ENCODE peak calls at places on chromosomes 13 and 19, in four cellular contexts. V is omental fat pad, D is heart right ventricle, R is A549. W is an unnamed sample.

GRCh38 chr19:48819366-48819816 is 8.6 kb upstream of the BCAT2 start:
- DNase-seq in V (peak), D (peak), R (peak), W (no peak)

GRCh38 chr13:23750383-23751121 is 138.6 kb downstream of the MIPEP start:
- DNase-seq in V (no peak), D (no peak), R (no peak), W (no peak)

GRCh38 chr13:27194895-27195764 is 23.5 kb upstream of the USP12 start:
- DNase-seq in V (no peak), D (no peak), R (peak), W (no peak)

GRCh38 chr13:79490846-79491245 is 9.9 kb downstream of the NDFIP2 start:
- DNase-seq in V (no peak), D (no peak), R (no peak), W (no peak)

GRCh38 chr13:27551563-27551962 is 68.8 kb downstream of the LNX2 start:
- DNase-seq in V (no peak), D (no peak), R (no peak), W (no peak)

GRCh38 chr19:41175825-41176734 is 16.9 kb upstream of the CYP2S1 start:
- DNase-seq in V (peak), D (no peak), R (peak), W (no peak)

GRCh38 chr13:108676620-108677019 is 47.2 kb downstream of the MYO16 start:
- DNase-seq in V (no peak), D (no peak), R (no peak), W (no peak)

GRCh38 chr13:97205971-97206370 is 16.2 kb upstream of the MBNL2 start:
- DNase-seq in V (no peak), D (no peak), R (peak), W (no peak)

GRCh38 chr13:97567510-97568243 is 133.7 kb downstream of the RAP2A start:
- DNase-seq in V (no peak), D (no peak), R (peak), W (no peak)

GRCh38 chr19:17021793-17022590 is 4.6 kb downstream of the CPAMD8 start:
- DNase-seq in V (no peak), D (no peak), R (no peak), W (no peak)

GRCh38 chr13:29901714-29902631 is 51.6 kb upstream of the UBL3 start:
- DNase-seq in V (no peak), D (no peak), R (peak), W (no peak)

GRCh38 chr19:17703823-17704463 is 15.3 kb upstream of the MAP1S start:
- DNase-seq in V (peak), D (peak), R (peak), W (no peak)

GRCh38 chr13:28059214-28059613 is 41.2 kb downstream of the FLT3 start:
- DNase-seq in V (no peak), D (no peak), R (peak), W (no peak)

GRCh38 chr19:10464456-10464855 is 38.7 kb downstream of the KEAP1 start:
- DNase-seq in V (no peak), D (no peak), R (no peak), W (no peak)

GRCh38 chr19:3459322-3459881 is 20.9 kb downstream of the SMIM24 start:
- DNase-seq in V (peak), D (peak), R (peak), W (no peak)

GRCh38 chr13:106532111-106532929 is 3.1 kb downstream of the EFNB2 start:
- DNase-seq in V (no peak), D (no peak), R (no peak), W (no peak)

GRCh38 chr13:37715606-37716015 is 117.0 kb upstream of the POSTN start:
- DNase-seq in V (no peak), D (no peak), R (peak), W (no peak)

GRCh38 chr13:74870865-74871264 is 611.1 kb downstream of the TBC1D4 start:
- DNase-seq in V (no peak), D (no peak), R (peak), W (no peak)

GRCh38 chr13:99614465-99614885 is 113.2 kb downstream of the TM9SF2 start:
- DNase-seq in V (no peak), D (no peak), R (peak), W (no peak)

GRCh38 chr13:90594694-90595093 is 752.8 kb upstream of the MIR17HG start:
- DNase-seq in V (no peak), D (no peak), R (peak), W (no peak)

GRCh38 chr19:37513397-37513796 is 6.7 kb downstream of the ZNF793 start:
- DNase-seq in V (no peak), D (no peak), R (no peak), W (no peak)

GRCh38 chr19:751501-752341 is 809 bp downstream of the MISP start:
- DNase-seq in V (no peak), D (no peak), R (peak), W (no peak)

GRCh38 chr19:14106840-14107239 is 10.7 kb downstream of the PRKACA start:
- DNase-seq in V (no peak), D (peak), R (no peak), W (no peak)

GRCh38 chr13:73618275-73618865 is 515.8 kb downstream of the KLF12 start:
- DNase-seq in V (no peak), D (no peak), R (peak), W (no peak)

GRCh38 chr19:44951179-44952159 is 3.7 kb upstream of the CLPTM1 start:
- DNase-seq in V (peak), D (peak), R (peak), W (peak)

GRCh38 chr19:23410155-23410554 is 14.9 kb upstream of the ZNF91 start:
- DNase-seq in V (no peak), D (no peak), R (no peak), W (no peak)

GRCh38 chr13:104799152-104799551 is 1732.9 kb upstream of the SLC10A2 start:
- DNase-seq in V (no peak), D (no peak), R (no peak), W (no peak)

GRCh38 chr19:39252458-39252857 is 3.8 kb upstream of the IFNL4 start:
- DNase-seq in V (no peak), D (no peak), R (no peak), W (no peak)

GRCh38 chr19:34675250-34675649 is 1.7 kb downstream of the SCGB2B2 start:
- DNase-seq in V (no peak), D (no peak), R (no peak), W (no peak)

GRCh38 chr13:27353166-27353583 is 71.2 kb upstream of the GTF3A start:
- DNase-seq in V (no peak), D (no peak), R (no peak), W (no peak)

GRCh38 chr19:8446055-8446709 is 1.4 kb downstream of the HNRNPM start:
- DNase-seq in V (no peak), D (no peak), R (no peak), W (no peak)

GRCh38 chr19:34559045-34559444 is 77.5 kb downstream of the WTIP start:
- DNase-seq in V (no peak), D (no peak), R (no peak), W (no peak)

GRCh38 chr19:43624933-43625332 is 5.5 kb upstream of the ZNF428 start:
- DNase-seq in V (peak), D (peak), R (peak), W (no peak)

GRCh38 chr19:10420444-10421239 is at the start of gene PDE4A:
- DNase-seq in V (no peak), D (no peak), R (peak), W (no peak)

GRCh38 chr19:16375936-16376185 is 51.2 kb downstream of the KLF2 start:
- DNase-seq in V (no peak), D (no peak), R (no peak), W (no peak)

GRCh38 chr13:67557118-67557517 is 327.0 kb upstream of the PCDH9 start:
- DNase-seq in V (no peak), D (no peak), R (no peak), W (no peak)
- TF ChIP-seq CTCF in V (no peak), D (no peak), R (no peak), W (no peak)

DNA sequence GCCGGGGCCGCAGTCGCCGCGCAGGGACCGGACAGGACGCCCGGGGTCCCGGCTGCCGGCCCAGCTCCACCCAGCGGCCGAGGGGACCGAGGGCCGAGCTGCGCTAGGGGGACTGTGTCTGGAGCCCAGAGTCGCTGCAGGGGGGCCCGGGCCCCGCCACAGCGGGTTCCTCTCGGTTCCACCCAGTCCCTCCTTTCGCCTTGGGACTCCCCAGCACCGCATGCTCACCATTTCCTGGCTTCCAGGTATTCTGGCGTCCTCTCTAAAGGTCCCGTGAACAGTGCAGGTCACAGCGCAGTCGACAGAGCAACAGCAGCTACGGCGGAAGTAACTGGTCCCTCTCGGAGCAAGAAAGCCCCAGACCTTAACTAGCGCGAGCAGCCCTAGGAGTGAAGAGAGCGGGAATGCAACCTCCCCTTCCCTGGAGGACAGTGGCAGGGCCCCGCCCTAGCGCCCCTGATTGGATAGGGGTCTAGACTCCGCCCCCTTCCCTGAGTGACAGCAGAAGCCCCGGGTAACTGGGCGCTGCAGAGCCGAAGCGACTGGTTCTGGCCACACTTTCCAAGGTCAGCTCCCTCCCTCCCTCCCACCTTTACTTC is at the start of gene ZNF878:
- DNase-seq in V (peak), D (peak), R (no peak), W (peak)
- TF ChIP-seq CTCF in V (no peak), D (no peak), R (no peak), W (peak)

GRCh38 chr19:58021541-58022282 is 12.1 kb upstream of the ZSCAN1 start:
- DNase-seq in V (no peak), D (no peak), R (peak), W (no peak)
- TF ChIP-seq CTCF in V (no peak), D (peak), R (no peak), W (peak)

GRCh38 chr19:6017576-6017975 is 39.6 kb upstream of the RANBP3 start:
- DNase-seq in V (no peak), D (no peak), R (no peak), W (no peak)

GRCh38 chr19:6015841-6016545 is 38.1 kb upstream of the RANBP3 start:
- DNase-seq in V (no peak), D (no peak), R (no peak), W (no peak)

GRCh38 chr19:6020166-6020967 is 42.4 kb upstream of the RANBP3 start:
- DNase-seq in V (no peak), D (no peak), R (no peak), W (peak)

GRCh38 chr19:6020972-6021805 is 43.2 kb upstream of the RANBP3 start:
- DNase-seq in V (no peak), D (no peak), R (no peak), W (no peak)

DNA sequence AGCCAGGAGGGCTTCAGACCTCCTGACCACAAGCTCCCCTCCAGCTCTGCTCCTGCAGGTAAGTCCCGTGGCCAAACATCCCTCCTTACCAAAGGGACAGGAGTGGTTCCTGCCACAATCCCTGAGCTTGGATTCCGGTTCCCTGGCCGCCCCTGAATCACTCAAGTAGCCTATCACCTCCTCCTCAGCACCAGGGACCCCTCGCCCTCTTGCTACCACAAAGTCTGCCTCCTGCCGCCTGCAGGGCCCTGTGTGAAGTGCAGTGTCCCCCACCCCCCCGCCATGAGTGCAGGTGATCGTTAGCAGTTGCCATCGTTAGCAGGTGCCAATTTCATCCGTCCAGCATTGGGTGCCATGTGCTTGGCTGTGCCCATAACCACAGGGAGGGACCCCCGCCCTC is 40.8 kb upstream of the RANBP3 start:
- DNase-seq in V (no peak), D (no peak), R (no peak), W (no peak)
- TF ChIP-seq CTCF in V (no peak), D (no peak), R (no peak), W (peak)

DNA sequence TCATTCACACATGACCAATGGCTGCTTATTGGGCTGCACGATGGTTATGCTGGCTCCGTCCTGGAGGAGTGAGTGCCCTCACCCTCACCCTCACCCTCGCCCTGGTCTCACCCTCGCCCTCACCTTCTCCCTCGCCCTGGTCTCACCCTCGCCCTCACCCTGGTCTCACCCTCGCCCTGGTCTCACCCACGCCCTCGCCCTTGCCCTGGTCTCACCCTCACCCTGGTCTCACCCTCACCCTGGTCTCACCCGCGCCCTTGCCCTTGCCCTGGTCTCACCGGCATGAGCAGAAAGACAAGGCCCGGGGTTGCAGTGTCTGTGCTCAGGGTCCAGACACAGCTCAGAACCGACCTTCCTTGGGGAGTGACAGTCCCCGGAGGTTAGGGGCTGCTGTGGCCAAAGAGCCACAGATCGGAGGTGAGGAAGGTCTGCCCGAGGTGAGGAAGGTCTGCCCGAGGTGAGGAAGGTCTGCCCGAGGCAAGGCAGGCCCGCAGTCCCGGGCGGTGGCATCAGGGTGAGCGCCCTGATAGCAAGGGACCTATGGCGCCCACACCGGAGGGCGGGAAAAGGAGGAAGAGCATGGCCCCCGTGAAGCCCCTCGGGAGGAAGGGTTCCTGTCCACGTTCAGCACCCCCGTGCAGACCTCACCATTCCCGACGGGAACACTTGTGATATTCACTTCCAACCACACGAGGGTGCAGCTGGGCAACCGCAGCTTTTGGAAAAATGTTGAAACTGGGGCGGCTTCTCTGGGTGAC is 65.6 kb downstream of the MCF2L start:
- DNase-seq in V (no peak), D (peak), R (peak), W (no peak)
- TF ChIP-seq CTCF in V (no peak), D (peak), R (peak), W (peak)

W was measured in progenitor cell of endocrine pancreas.